ENCODE peak calls at places on chromosomes 6 and 20, in seven cellular contexts. D is AG04450, E is fibroblast of lung, W is Peyer's patch, J is ascending aorta, T is OCI-LY7, L is fibroblast of mammary gland. I is an unnamed sample.

GRCh38 chr6:5490495-5491069 is 229.3 kb downstream of the FARS2 start:
- DNase-seq in T (peak), E (no peak), W (no peak), L (no peak), J (no peak), D (no peak), I (no peak)

GRCh38 chr6:138287144-138287955 is 69.1 kb upstream of the PBOV1 start:
- DNase-seq in T (peak), E (no peak), D (no peak), W (peak), L (peak), J (no peak), I (peak)

GRCh38 chr20:32482251-32483220 is 102.6 kb downstream of the NOL4L start:
- DNase-seq in D (no peak), L (no peak), E (no peak), T (no peak), W (peak), J (no peak), I (peak)

GRCh38 chr6:95959291-95959690 is 56.5 kb upstream of the FUT9 start:
- DNase-seq in W (no peak), T (no peak), L (no peak), J (no peak), D (no peak), E (no peak), I (no peak)

GRCh38 chr6:141107562-141108160 is 1025.1 kb upstream of the GJE1 start:
- DNase-seq in T (no peak), W (no peak), J (no peak), D (no peak), E (no peak), L (peak), I (no peak)

GRCh38 chr6:32239462-32239861 is 15.6 kb upstream of the NOTCH4 start:
- DNase-seq in L (no peak), J (no peak), T (no peak), D (no peak), W (no peak), E (no peak), I (no peak)

GRCh38 chr20:21235713-21236445 is 67.3 kb upstream of the XRN2 start:
- DNase-seq in W (peak), J (peak), L (peak), T (peak), E (peak), D (peak), I (peak)

GRCh38 chr6:25991785-25992412 is 29.3 kb downstream of the TRIM38 start:
- DNase-seq in L (peak), T (peak), W (peak), D (no peak), E (peak), J (peak), I (peak)

GRCh38 chr6:31687860-31688693 is 7.2 kb upstream of the LY6G5C start:
- DNase-seq in E (no peak), D (no peak), T (no peak), W (no peak), L (no peak), J (no peak), I (no peak)

GRCh38 chr6:100924574-100924973 is 43.4 kb upstream of the ASCC3 start:
- DNase-seq in L (no peak), T (no peak), E (no peak), D (no peak), W (no peak), J (no peak), I (no peak)

GRCh38 chr20:11091496-11091895 is 417.7 kb upstream of the JAG1 start:
- DNase-seq in J (no peak), D (no peak), T (no peak), E (no peak), W (no peak), L (no peak), I (no peak)

GRCh38 chr6:98833101-98834059 is 994 bp upstream of the POU3F2 start:
- DNase-seq in J (peak), W (peak), E (peak), D (no peak), L (peak), T (no peak), I (peak)

GRCh38 chr20:63378115-63378429 is 16.9 kb upstream of the CHRNA4 start:
- DNase-seq in W (no peak), J (no peak), E (no peak), D (no peak), T (no peak), L (no peak), I (no peak)

GRCh38 chr6:84696181-84696580 is 68.2 kb downstream of the TBX18 start:
- DNase-seq in W (no peak), E (no peak), D (no peak), L (no peak), J (no peak), T (no peak), I (no peak)

GRCh38 chr6:138590796-138591709 is 91.8 kb upstream of the NHSL1 start:
- DNase-seq in D (peak), W (no peak), E (peak), T (peak), L (peak), J (peak), I (peak)

GRCh38 chr6:33837971-33838665 is 34.3 kb upstream of the MLN start:
- DNase-seq in J (no peak), L (peak), E (peak), T (no peak), W (no peak), D (peak), I (no peak)

GRCh38 chr6:71400852-71401251 is 112.2 kb downstream of the OGFRL1 start:
- DNase-seq in J (no peak), E (no peak), D (no peak), T (no peak), W (no peak), L (no peak), I (no peak)

GRCh38 chr6:78629154-78629721 is 238.1 kb upstream of the IRAK1BP1 start:
- DNase-seq in L (peak), E (peak), J (no peak), T (no peak), D (no peak), W (peak), I (no peak)

GRCh38 chr6:64580346-64580745 is 944.7 kb downstream of the PHF3 start:
- DNase-seq in L (peak), D (peak), J (no peak), E (peak), W (no peak), T (no peak), I (no peak)

GRCh38 chr20:19291818-19292132 is 79.3 kb downstream of the SLC24A3 start:
- DNase-seq in E (no peak), D (no peak), J (no peak), T (no peak), L (no peak), W (no peak), I (no peak)

GRCh38 chr20:37885593-37886507 is 17.1 kb upstream of the VSTM2L start:
- DNase-seq in T (no peak), L (no peak), D (no peak), J (no peak), W (no peak), E (no peak), I (peak)

GRCh38 chr6:81762132-81762531 is 9.7 kb upstream of the TENT5A start:
- DNase-seq in T (no peak), L (peak), D (no peak), J (no peak), W (no peak), E (peak), I (no peak)

GRCh38 chr20:53739799-53740785 is 146.5 kb upstream of the ZNF217 start:
- DNase-seq in T (peak), D (no peak), L (no peak), W (no peak), E (peak), J (no peak), I (no peak)

GRCh38 chr6:41799517-41799916 is 12.0 kb downstream of the TOMM6 start:
- DNase-seq in E (no peak), L (no peak), T (no peak), D (no peak), J (no peak), W (no peak), I (no peak)

GRCh38 chr20:36866681-36867485 is 9.1 kb upstream of the TLDC2 start:
- DNase-seq in J (no peak), L (peak), D (no peak), T (peak), E (no peak), W (no peak), I (no peak)

GRCh38 chr6:30883743-30884520 is at the start of gene DDR1:
- DNase-seq in W (peak), D (no peak), T (peak), J (peak), L (peak), E (peak), I (peak)

GRCh38 chr20:25237610-25238318 is 10.1 kb upstream of the PYGB start:
- DNase-seq in L (peak), D (peak), T (no peak), W (no peak), E (peak), J (peak), I (no peak)

DNA sequence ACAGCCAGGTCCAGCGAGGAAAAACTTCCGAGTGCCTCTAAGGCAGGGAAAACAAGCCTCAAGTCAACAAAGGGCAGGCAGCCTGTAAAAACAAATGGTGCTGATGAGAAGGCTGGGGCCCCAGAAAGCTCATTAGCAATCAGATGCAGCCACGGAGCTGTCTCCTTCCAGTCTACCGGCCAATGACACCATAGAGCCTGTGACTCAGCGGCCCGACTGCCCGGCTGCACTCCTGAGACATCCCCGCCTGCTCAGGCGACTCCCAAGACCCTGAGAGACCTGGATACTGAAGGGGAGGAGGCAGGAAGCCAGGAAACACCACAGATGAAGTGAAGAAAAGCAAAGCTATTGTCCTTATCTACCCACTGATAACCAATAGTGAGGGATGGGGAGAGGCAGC is 120.1 kb upstream of the HDDC2 start:
- DNase-seq in D (no peak), T (no peak), L (peak), W (no peak), J (peak), E (no peak), I (peak)
- H3K4me3 ChIP-seq in D (no peak), T (no peak), L (no peak), W (no peak), J (peak), E (no peak), I (no peak)

DNA sequence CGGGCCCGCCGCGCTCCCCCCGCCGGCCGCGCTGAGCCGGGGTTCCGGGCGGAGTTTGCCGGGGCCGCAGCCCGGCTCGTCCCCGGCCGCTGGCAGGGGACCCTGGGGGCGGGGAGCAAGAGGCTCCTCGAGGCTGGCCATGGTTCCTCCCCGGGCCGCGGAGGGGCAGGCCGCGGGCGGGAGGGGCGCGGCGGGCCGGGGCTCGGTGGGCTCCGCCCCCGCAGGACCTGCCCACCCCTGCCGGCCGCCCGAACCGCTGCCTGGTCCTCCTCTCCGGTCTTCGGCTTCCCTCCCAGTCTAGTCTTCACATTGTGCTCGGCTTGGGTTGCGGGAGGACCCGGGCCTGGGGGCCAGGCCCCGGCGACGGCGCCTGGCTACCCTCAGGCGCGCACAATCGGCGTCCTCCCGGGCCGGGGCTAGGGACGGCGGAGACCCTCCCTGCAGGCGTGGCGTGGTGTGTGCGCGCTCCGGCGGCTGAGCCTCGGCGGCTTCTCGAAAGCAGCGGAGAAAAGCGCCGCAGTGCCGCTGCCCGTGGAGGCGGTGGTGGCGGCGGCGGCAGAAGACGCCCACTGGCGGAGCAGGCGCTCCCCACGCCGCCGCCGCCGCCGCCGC is at the start of gene PDE10A:
- DNase-seq in L (no peak), E (peak), D (no peak), J (no peak), T (no peak), W (no peak), I (peak)
- H3K4me3 ChIP-seq in L (peak), E (no peak), D (peak), J (peak), T (no peak), W (peak), I (peak)

GRCh38 chr6:121522771-121523386 is 87.4 kb downstream of the GJA1 start:
- DNase-seq in E (no peak), J (no peak), W (no peak), D (no peak), L (peak), T (no peak), I (no peak)
- H3K4me3 ChIP-seq in E (no peak), J (no peak), W (no peak), D (no peak), L (no peak), T (no peak), I (no peak)

DNA sequence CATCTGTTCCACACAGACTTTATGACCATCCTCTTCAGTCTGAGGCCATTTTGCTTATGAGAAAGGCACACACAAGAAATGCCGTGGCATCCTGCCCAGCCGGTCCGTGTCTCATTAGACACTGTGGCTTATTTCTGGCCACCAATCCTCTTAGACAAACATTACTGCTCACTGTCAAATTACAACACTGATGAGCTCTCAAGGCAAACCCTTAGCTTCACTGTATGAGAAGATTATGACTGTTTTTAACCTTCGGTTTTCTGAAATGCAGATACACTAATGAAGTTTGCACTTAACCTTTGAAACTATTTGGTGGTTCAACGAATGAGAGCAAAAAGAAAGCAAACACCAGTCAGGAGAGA is 50.5 kb upstream of the DST start:
- DNase-seq in W (peak), L (peak), E (peak), T (no peak), D (no peak), J (peak), I (peak)
- H3K4me3 ChIP-seq in W (no peak), L (no peak), E (peak), T (no peak), D (peak), J (no peak), I (no peak)

GRCh38 chr6:44001318-44001868 is 125.9 kb downstream of the MRPL14 start:
- DNase-seq in E (peak), D (no peak), W (peak), L (no peak), T (peak), J (no peak), I (no peak)
- H3K4me3 ChIP-seq in E (no peak), D (no peak), W (no peak), L (no peak), T (no peak), J (no peak), I (no peak)

GRCh38 chr6:160930547-160931377 is 60.8 kb upstream of the MAP3K4 start:
- DNase-seq in J (peak), D (peak), T (peak), L (peak), E (peak), W (peak), I (peak)

GRCh38 chr6:160929831-160930230 is 61.7 kb upstream of the MAP3K4 start:
- DNase-seq in L (no peak), J (no peak), T (no peak), E (no peak), D (no peak), W (no peak), I (no peak)

GRCh38 chr6:160934157-160934556 is 57.4 kb upstream of the MAP3K4 start:
- DNase-seq in J (no peak), D (no peak), E (no peak), L (no peak), W (no peak), T (no peak), I (no peak)

GRCh38 chr6:160933256-160933655 is 58.3 kb upstream of the MAP3K4 start:
- DNase-seq in L (no peak), T (no peak), E (no peak), W (no peak), D (no peak), J (no peak), I (no peak)

GRCh38 chr6:160931378-160932343 is 59.9 kb upstream of the MAP3K4 start:
- DNase-seq in T (no peak), J (no peak), D (no peak), L (peak), E (no peak), W (no peak), I (no peak)
- H3K4me3 ChIP-seq in T (no peak), J (peak), D (peak), L (peak), E (no peak), W (peak), I (peak)

DNA sequence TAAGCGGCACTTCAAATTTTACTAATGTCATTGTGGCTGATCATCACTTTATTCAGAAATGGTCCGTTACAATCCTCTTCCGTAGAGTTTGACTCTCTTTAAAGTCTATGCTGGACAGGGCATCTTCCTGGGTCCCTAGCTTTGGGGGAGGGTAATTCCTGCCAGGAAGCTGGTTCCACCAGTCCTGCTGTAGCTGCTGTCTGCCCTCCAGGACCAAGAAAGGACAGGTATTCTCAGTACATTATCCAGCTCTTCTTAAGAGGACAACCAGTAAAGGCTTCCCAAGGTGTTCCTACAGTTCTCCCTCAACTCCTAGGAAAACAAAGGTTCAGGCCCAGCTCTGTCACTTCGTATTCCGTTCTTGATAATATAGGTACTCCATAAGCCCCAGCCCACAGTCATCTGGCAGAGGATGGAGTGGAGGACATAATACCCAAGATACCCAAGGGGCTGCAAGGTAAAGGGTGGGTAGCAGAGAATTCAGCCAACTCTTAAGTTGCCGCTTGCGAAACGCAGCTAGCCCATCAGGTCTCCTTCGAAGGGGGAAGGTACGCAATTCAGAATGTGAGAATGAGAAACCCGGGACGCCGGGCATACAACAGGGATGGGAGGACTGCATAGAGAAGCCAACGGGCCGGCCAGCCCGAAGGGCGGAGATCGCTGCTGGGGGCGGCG is 1.3 kb downstream of the CDK19 start:
- DNase-seq in W (no peak), J (no peak), E (peak), L (peak), D (no peak), T (peak), I (peak)
- H3K4me3 ChIP-seq in W (peak), J (peak), E (peak), L (peak), D (peak), T (peak), I (peak)

DNA sequence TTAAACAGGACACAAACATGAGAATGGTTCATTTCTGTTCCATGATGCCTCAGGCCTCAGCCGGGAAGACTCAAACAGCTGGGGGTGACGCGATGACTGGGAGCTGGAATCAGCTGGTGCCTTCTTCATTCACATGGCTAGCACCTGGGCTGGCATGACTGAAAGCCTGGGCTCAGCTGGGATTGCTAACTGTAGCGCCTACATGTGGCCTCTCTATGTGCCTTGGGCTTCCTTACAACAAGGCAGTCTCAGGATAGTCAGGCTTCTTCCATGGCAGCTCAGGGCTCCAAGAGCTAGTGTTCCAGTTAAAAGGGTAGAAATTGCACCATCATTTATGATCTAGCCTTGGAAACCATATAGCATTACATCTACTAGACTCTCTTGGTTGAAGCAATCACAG is 6.4 kb upstream of the WFDC2 start:
- DNase-seq in D (no peak), W (no peak), L (no peak), T (no peak), J (no peak), E (no peak), I (no peak)
- H3K4me3 ChIP-seq in D (no peak), W (no peak), L (no peak), T (no peak), J (no peak), E (no peak), I (no peak)

GRCh38 chr6:119758385-119758784 is 408.8 kb upstream of the MAN1A1 start:
- DNase-seq in J (no peak), D (no peak), E (no peak), L (no peak), T (no peak), W (no peak), I (no peak)

DNA sequence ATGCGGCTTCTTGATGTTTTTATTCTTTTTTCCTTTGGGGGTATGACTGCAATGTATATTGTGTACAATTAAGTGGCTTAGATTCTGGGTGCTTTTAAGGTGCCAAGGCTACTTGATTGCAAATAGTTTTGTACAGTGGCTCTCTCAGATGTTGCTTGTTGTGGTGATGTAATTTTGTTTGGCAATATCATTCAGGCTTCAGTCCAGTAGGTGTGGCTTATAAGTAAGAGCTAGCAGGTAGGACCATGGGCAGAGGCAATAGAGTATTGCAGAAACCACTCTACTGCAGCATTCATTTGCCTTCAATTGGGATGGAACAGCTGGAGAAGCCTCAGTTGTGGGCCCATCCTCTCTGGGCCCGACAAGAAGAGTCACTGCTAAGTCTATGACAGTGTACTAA is 407.9 kb upstream of the MAN1A1 start:
- DNase-seq in D (no peak), E (no peak), L (no peak), T (no peak), W (no peak), J (no peak), I (no peak)
- H3K4me3 ChIP-seq in D (no peak), E (no peak), L (no peak), T (no peak), W (no peak), J (no peak), I (no peak)

I was measured in thyroid gland.